ENCODE peak calls at places on chromosomes 1 and 21, in eight cellular contexts. B, V, X, G, U, L, S and R are unnamed samples.

GRCh38 chr21:39071623-39072214 is 111.5 kb downstream of the PSMG1 start:
- DNase-seq in U (no peak), X (peak; percentile 64), G (no peak), S (no peak), V (no peak), B (no peak), L (no peak), R (no peak)

GRCh38 chr1:29462096-29462495 is 225.8 kb downstream of the PTPRU start:
- DNase-seq in B (no peak), G (no peak), S (no peak), L (no peak), X (no peak), V (no peak), U (no peak), R (peak; percentile 28)

GRCh38 chr1:244304156-244304555 is 147.6 kb downstream of the ADSS2 start:
- DNase-seq in G (no peak), B (no peak), U (no peak), L (no peak), S (no peak), X (no peak), V (no peak), R (no peak)

GRCh38 chr1:193104496-193104905 is 713 bp downstream of the GLRX2 start:
- DNase-seq in V (peak; percentile 65), G (peak; percentile 6), L (peak; percentile 58), S (peak; percentile 31), U (peak; percentile 54), B (no peak), X (peak; percentile 61), R (peak; percentile 73)

GRCh38 chr1:17204546-17205440 is at the start of gene PADI1:
- DNase-seq in X (no peak), G (no peak), S (no peak), L (no peak), B (no peak), U (no peak), V (no peak), R (no peak)

GRCh38 chr1:146022403-146023127 is 1.0 kb upstream of the HJV start:
- DNase-seq in G (no peak), U (no peak), V (no peak), X (no peak), S (no peak), B (no peak), L (no peak), R (no peak)

GRCh38 chr1:74161494-74161893 is 36.5 kb downstream of the LRRIQ3 start:
- DNase-seq in U (no peak), X (peak; percentile 47), S (no peak), V (no peak), B (no peak), G (no peak), L (no peak), R (no peak)

GRCh38 chr1:28632560-28632959 is 10.3 kb downstream of the TAF12 start:
- DNase-seq in G (no peak), B (no peak), S (no peak), U (no peak), V (no peak), L (no peak), X (no peak), R (no peak)

GRCh38 chr1:32353886-32354570 is 8.3 kb downstream of the FAM229A start:
- DNase-seq in U (no peak), S (no peak), B (no peak), V (no peak), G (no peak), L (no peak), X (no peak), R (no peak)

GRCh38 chr21:41366522-41367151 is 4.8 kb downstream of the MX2 start:
- DNase-seq in L (peak; percentile 20), U (no peak), X (no peak), G (no peak), S (no peak), B (no peak), V (peak; percentile 73), R (peak; percentile 63)

GRCh38 chr1:218817747-218818146 is 355.9 kb upstream of the LYPLAL1 start:
- DNase-seq in S (no peak), U (peak; percentile 15), G (no peak), V (peak; percentile 27), B (no peak), X (no peak), L (no peak), R (no peak)

GRCh38 chr21:46080171-46081021 is 17.5 kb upstream of the COL6A2 start:
- DNase-seq in X (no peak), V (no peak), B (no peak), L (no peak), G (no peak), S (no peak), U (peak; percentile 13), R (peak; percentile 61)